ENCODE peak calls at places on chromosome 13, in six cellular contexts. J is transverse colon, U is suprapubic skin, C is sigmoid colon, T is stomach, W is GM12878. A is an unnamed sample.

GRCh38 chr13:86792153-86792651 is 879.0 kb upstream of the SLITRK5 start:
- DNase-seq in J (no peak), U (peak), C (no peak), T (no peak), W (no peak), A (no peak)

GRCh38 chr13:42525035-42525504 is 48.9 kb upstream of the TNFSF11 start:
- DNase-seq in J (no peak), U (no peak), C (no peak), T (no peak), W (no peak), A (no peak)

GRCh38 chr13:101576977-101577376 is 124.5 kb downstream of the ITGBL1 start:
- DNase-seq in J (no peak), U (no peak), C (no peak), T (no peak), W (no peak), A (no peak)

GRCh38 chr13:42064259-42064658 is 15.8 kb downstream of the DGKH start:
- DNase-seq in J (no peak), U (no peak), C (no peak), T (no peak), W (no peak), A (no peak)

GRCh38 chr13:61029064-61029463 is 386.6 kb downstream of the PCDH20 start:
- DNase-seq in J (no peak), U (no peak), C (no peak), T (no peak), W (no peak), A (no peak)

GRCh38 chr13:114078501-114079451 is 53.6 kb downstream of the RASA3 start:
- DNase-seq in J (peak), U (peak), C (peak), T (peak), W (no peak), A (no peak)

GRCh38 chr13:44230736-44231135 is 142.9 kb upstream of the SERP2 start:
- DNase-seq in J (no peak), U (no peak), C (no peak), T (no peak), W (no peak), A (no peak)

GRCh38 chr13:98297043-98297442 is 120.0 kb upstream of the RNF113B start:
- DNase-seq in J (no peak), U (no peak), C (no peak), T (no peak), W (no peak), A (no peak)

GRCh38 chr13:112481458-112481857 is 105.3 kb downstream of the SPACA7 start:
- DNase-seq in J (no peak), U (no peak), C (no peak), T (no peak), W (no peak), A (no peak)

GRCh38 chr13:75802161-75802560 is 166.0 kb downstream of the LMO7 start:
- DNase-seq in J (no peak), U (no peak), C (no peak), T (no peak), W (no peak), A (no peak)

GRCh38 chr13:28494861-28495585 is at the start of gene FLT1:
- DNase-seq in J (no peak), U (peak), C (no peak), T (peak), W (no peak), A (no peak)

GRCh38 chr13:40187324-40187795 is 479.1 kb downstream of the FOXO1 start:
- DNase-seq in J (no peak), U (no peak), C (no peak), T (no peak), W (no peak), A (no peak)

GRCh38 chr13:32911506-32911905 is 104.7 kb upstream of the KL start:
- DNase-seq in J (no peak), U (no peak), C (no peak), T (no peak), W (no peak), A (no peak)

GRCh38 chr13:83881917-83882625 is at the start of gene SLITRK1:
- DNase-seq in J (no peak), U (no peak), C (no peak), T (no peak), W (peak), A (no peak)

GRCh38 chr13:39942901-39943273 is 287.4 kb downstream of the COG6 start:
- DNase-seq in J (peak), U (peak), C (peak), T (peak), W (peak), A (no peak)

GRCh38 chr13:71865858-71866172 is 1.2 kb downstream of the DACH1 start:
- DNase-seq in J (peak), U (no peak), C (peak), T (no peak), W (no peak), A (no peak)

GRCh38 chr13:79480954-79481684 is at the start of gene NDFIP2:
- DNase-seq in J (peak), U (peak), C (peak), T (peak), W (peak), A (no peak)

GRCh38 chr13:35770756-35771291 is 294.3 kb upstream of the MAB21L1 start:
- DNase-seq in J (no peak), U (no peak), C (no peak), T (no peak), W (no peak), A (no peak)

GRCh38 chr13:106561551-106562170 is 6.3 kb downstream of the ARGLU1 start:
- DNase-seq in J (no peak), U (no peak), C (no peak), T (no peak), W (peak), A (no peak)

GRCh38 chr13:48562296-48563066 is 29.6 kb upstream of the RCBTB2 start:
- DNase-seq in J (peak), U (no peak), C (no peak), T (no peak), W (peak), A (peak)

GRCh38 chr13:67140006-67140405 is 90.1 kb downstream of the PCDH9 start:
- DNase-seq in J (no peak), U (no peak), C (no peak), T (no peak), W (no peak), A (no peak)

DNA sequence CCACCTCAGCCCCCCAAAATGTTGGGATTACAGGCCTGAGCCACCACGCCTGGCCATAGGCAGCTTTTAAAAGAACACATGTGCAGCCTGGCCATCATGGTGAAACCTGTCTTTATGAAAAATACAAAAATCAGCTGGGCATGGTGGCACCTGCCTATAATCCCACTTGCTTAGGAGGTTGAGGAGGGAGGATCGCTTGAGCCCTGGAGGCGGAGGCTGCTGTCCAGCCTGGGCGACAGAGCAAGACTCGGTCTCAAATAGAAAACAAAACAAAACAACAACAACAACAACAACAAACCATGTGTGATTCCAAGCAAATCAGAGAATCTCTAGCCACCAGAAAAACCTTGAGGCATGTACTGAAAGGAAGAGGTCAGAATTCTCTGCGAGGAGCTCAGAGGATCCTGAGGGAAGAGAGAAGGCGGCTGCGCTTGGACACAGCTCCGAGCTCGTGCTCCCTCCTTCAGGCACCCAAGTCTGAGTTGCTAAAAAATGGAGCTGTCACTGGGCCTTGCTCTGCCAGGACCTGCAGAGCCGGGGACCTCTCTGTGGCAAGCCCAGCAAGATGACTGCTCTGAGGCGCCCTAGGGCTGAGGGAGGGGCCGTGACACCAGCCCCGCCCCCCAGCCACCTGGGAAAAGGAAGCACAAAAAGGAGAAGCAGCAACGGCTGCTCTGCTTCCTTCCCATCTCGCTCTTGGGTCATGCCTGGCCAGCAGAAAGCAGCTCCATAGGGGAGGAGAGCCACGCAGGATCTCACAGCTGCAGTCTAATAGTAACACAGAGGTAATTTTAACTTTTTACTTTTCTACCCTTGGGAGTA is at the start of gene ARL11:
- DNase-seq in J (peak), U (no peak), C (peak), T (peak), W (peak), A (no peak)
- TF ChIP-seq POLR2AphosphoS5 in J (peak), U (no peak), C (peak), T (no peak), W (peak), A (no peak)

GRCh38 chr13:77832339-77833100 is 86.1 kb downstream of the EDNRB start:
- DNase-seq in J (no peak), U (no peak), C (no peak), T (no peak), W (no peak), A (no peak)

GRCh38 chr13:77829963-77830362 is 88.7 kb downstream of the EDNRB start:
- DNase-seq in J (no peak), U (no peak), C (no peak), T (no peak), W (no peak), A (no peak)

GRCh38 chr13:77836423-77836822 is 82.2 kb downstream of the EDNRB start:
- DNase-seq in J (no peak), U (no peak), C (no peak), T (no peak), W (no peak), A (no peak)

GRCh38 chr13:77831870-77832269 is 86.8 kb downstream of the EDNRB start:
- DNase-seq in J (no peak), U (no peak), C (no peak), T (no peak), W (no peak), A (no peak)

GRCh38 chr13:77833331-77833863 is 85.2 kb downstream of the EDNRB start:
- DNase-seq in J (no peak), U (no peak), C (no peak), T (no peak), W (no peak), A (no peak)
- TF ChIP-seq EP300 in J (no peak), U (no peak), C (no peak), T (no peak), W (no peak), A (no peak)

DNA sequence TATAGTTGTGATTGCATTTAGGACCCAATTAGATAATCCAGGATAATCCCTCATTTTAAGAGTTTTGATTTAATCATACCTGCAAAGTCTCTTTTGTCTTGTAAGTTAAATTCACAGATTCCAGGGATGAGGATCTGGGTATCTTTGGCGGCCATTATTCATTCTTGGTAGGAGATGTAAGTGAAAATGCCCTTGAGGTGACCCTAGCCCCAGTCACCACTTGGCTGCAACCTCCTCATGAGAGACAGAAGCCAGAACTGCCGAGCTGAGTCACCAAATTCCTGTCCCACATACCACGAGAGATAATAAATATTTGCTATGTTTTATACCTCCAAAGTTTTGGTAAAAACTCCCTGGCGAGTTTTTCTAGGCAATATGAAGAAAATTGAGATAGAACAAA is 389.4 kb downstream of the RFC3 start:
- DNase-seq in J (no peak), U (no peak), C (no peak), T (no peak), W (no peak), A (no peak)
- TF ChIP-seq POLR2AphosphoS5 in J (peak), U (no peak), C (peak), T (no peak), W (no peak), A (no peak)

GRCh38 chr13:94602467-94602866 is 810 bp downstream of the GPR180 start:
- DNase-seq in J (no peak), U (no peak), C (no peak), T (no peak), W (no peak), A (no peak)

GRCh38 chr13:94598281-94598680 is 2.3 kb upstream of the TGDS start:
- DNase-seq in J (no peak), U (no peak), C (no peak), T (no peak), W (no peak), A (no peak)

GRCh38 chr13:94596575-94596971 is 621 bp upstream of the TGDS start:
- DNase-seq in J (no peak), U (no peak), C (peak), T (no peak), W (no peak), A (no peak)

GRCh38 chr13:94599877-94600276 is 1.8 kb upstream of the GPR180 start:
- DNase-seq in J (no peak), U (no peak), C (no peak), T (no peak), W (no peak), A (no peak)

DNA sequence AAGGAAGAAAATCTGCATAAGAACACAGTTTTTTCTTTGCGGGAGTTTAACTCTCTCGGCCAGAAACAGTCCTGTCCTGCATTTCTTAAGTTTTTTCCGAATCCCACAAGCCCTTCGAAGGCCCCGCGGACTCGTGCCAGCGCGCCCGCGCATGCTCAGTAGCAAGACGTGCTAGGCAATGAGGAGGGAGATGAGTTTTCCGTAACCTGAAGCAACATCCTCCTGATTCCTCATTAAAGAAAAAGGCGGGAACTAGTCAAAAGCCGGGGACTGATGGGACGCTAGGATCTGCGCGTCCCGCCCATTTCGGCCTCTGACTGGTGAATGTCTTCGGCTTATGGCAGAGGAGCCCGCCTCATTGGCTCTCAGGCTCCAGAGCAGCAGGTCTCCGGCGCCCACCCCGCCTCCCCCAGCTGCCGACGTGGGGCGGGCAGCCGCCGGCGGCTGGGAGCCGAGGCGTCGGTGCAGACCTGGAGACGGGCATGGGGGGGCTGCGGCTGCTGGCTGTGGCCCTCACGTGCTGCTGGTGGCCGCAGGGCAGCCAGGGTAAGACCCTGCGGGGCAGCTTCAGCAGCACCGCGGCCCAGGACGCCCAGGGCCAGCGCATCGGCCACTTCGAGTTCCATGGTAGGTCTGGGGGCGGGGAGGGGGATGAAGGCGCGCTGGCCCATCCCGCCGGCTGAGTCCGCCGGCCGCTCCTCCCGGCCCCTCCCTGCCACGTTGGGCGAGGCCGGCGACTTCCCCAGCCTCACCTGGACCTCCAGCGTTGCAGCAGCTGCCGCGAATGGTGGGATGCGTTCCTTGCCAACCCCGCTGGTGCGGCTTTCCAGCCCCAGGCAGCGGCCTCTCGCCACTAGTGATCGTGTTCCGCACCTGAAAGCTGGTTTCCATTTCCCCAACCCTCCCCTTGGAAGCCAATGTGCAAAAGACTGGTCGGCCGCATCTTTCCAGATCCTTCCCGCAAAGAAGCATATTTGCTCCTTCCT is at the start of gene GPR180:
- DNase-seq in J (peak), U (peak), C (peak), T (peak), W (peak), A (peak)
- TF ChIP-seq EP300 in J (no peak), U (no peak), C (no peak), T (no peak), W (no peak), A (no peak)

GRCh38 chr13:29575098-29575497 is 20.4 kb downstream of the SLC7A1 start:
- DNase-seq in J (no peak), U (no peak), C (no peak), T (no peak), W (no peak), A (no peak)
- TF ChIP-seq POLR2AphosphoS5 in J (no peak), U (no peak), C (no peak), T (no peak), W (no peak), A (no peak)